ENCODE peak calls at places on chromosomes 4 and X, in nine cellular contexts. One of them, this sample, is unnamed.

GRCh38 chr4:152454398-152455011 is 81.4 kb downstream of the FBXW7 start:
- DNase-seq in colonic mucosa: no peak
- DNase-seq in progenitor cell of endocrine pancreas: no peak
- DNase-seq in M059J: peak
- DNase-seq in fibroblast of mammary gland: peak
- DNase-seq in tibial nerve: no peak
- DNase-seq in AG10803: peak
- DNase-seq in small intestine: no peak
- DNase-seq in Right ventricle myocardium superior: no peak
- DNase-seq in this sample: no peak

GRCh38 chr4:127843704-127844604 is 36.7 kb upstream of the PLK4 start:
- DNase-seq in colonic mucosa: no peak
- DNase-seq in progenitor cell of endocrine pancreas: no peak
- DNase-seq in M059J: no peak
- DNase-seq in fibroblast of mammary gland: no peak
- DNase-seq in tibial nerve: no peak
- DNase-seq in AG10803: no peak
- DNase-seq in small intestine: no peak
- DNase-seq in Right ventricle myocardium superior: no peak
- DNase-seq in this sample: no peak

GRCh38 chrX:130916636-130917422 is 13.8 kb upstream of the ENOX2 start:
- DNase-seq in colonic mucosa: peak
- DNase-seq in progenitor cell of endocrine pancreas: peak
- DNase-seq in M059J: peak
- DNase-seq in fibroblast of mammary gland: peak
- DNase-seq in tibial nerve: no peak
- DNase-seq in AG10803: peak
- DNase-seq in small intestine: peak
- DNase-seq in Right ventricle myocardium superior: no peak
- DNase-seq in this sample: no peak

GRCh38 chr4:151953286-151953685 is 192.5 kb upstream of the GATB start:
- DNase-seq in colonic mucosa: no peak
- DNase-seq in progenitor cell of endocrine pancreas: no peak
- DNase-seq in M059J: peak
- DNase-seq in fibroblast of mammary gland: peak
- DNase-seq in tibial nerve: no peak
- DNase-seq in AG10803: no peak
- DNase-seq in small intestine: no peak
- DNase-seq in Right ventricle myocardium superior: no peak
- DNase-seq in this sample: no peak

GRCh38 chr4:8737601-8738279 is 133.9 kb downstream of the HMX1 start:
- DNase-seq in colonic mucosa: no peak
- DNase-seq in progenitor cell of endocrine pancreas: no peak
- DNase-seq in M059J: no peak
- DNase-seq in fibroblast of mammary gland: no peak
- DNase-seq in tibial nerve: no peak
- DNase-seq in AG10803: no peak
- DNase-seq in small intestine: no peak
- DNase-seq in Right ventricle myocardium superior: no peak
- DNase-seq in this sample: peak

GRCh38 chrX:46777971-46778810 is 19.3 kb upstream of the SLC9A7 start:
- DNase-seq in colonic mucosa: no peak
- DNase-seq in progenitor cell of endocrine pancreas: no peak
- DNase-seq in M059J: peak
- DNase-seq in fibroblast of mammary gland: peak
- DNase-seq in tibial nerve: no peak
- DNase-seq in AG10803: peak
- DNase-seq in small intestine: peak
- DNase-seq in Right ventricle myocardium superior: no peak
- DNase-seq in this sample: no peak

GRCh38 chr4:3718462-3718861 is 47.7 kb upstream of the ADRA2C start:
- DNase-seq in colonic mucosa: no peak
- DNase-seq in progenitor cell of endocrine pancreas: no peak
- DNase-seq in M059J: no peak
- DNase-seq in fibroblast of mammary gland: no peak
- DNase-seq in tibial nerve: no peak
- DNase-seq in AG10803: no peak
- DNase-seq in small intestine: no peak
- DNase-seq in Right ventricle myocardium superior: peak
- DNase-seq in this sample: no peak

GRCh38 chrX:108072746-108073145 is 18.6 kb downstream of the PSMD10 start:
- DNase-seq in colonic mucosa: no peak
- DNase-seq in progenitor cell of endocrine pancreas: no peak
- DNase-seq in M059J: peak
- DNase-seq in fibroblast of mammary gland: peak
- DNase-seq in tibial nerve: no peak
- DNase-seq in AG10803: no peak
- DNase-seq in small intestine: no peak
- DNase-seq in Right ventricle myocardium superior: no peak
- DNase-seq in this sample: no peak

GRCh38 chr4:159398236-159398638 is 295.4 kb downstream of the RAPGEF2 start:
- DNase-seq in colonic mucosa: no peak
- DNase-seq in progenitor cell of endocrine pancreas: no peak
- DNase-seq in M059J: peak
- DNase-seq in fibroblast of mammary gland: peak
- DNase-seq in tibial nerve: no peak
- DNase-seq in AG10803: peak
- DNase-seq in small intestine: no peak
- DNase-seq in Right ventricle myocardium superior: no peak
- DNase-seq in this sample: no peak